ENCODE peak calls at places on chromosomes 13 and 19, in four cellular contexts. B, L, E and H are unnamed samples.

GRCh38 chr19:55189424-55189823 is 9.3 kb upstream of the SYT5 start:
- DNase-seq in B (peak), L (no peak), E (peak), H (no peak)

GRCh38 chr19:23420824-23421223 is 25.6 kb upstream of the ZNF91 start:
- DNase-seq in B (no peak), L (no peak), E (no peak), H (no peak)

GRCh38 chr19:4369888-4370260 is 26.5 kb downstream of the MPND start:
- DNase-seq in B (no peak), L (peak), E (peak), H (no peak)

GRCh38 chr19:13103961-13104847 is 1.5 kb upstream of the LYL1 start:
- DNase-seq in B (peak), L (peak), E (no peak), H (peak)

GRCh38 chr19:13401388-13401787 is 104.9 kb downstream of the CACNA1A start:
- DNase-seq in B (peak), L (peak), E (peak), H (no peak)

GRCh38 chr13:79211377-79211776 is 194.7 kb downstream of the RBM26 start:
- DNase-seq in B (no peak), L (no peak), E (no peak), H (no peak)

GRCh38 chr19:47110521-47111080 is 3.0 kb downstream of the ZC3H4 start:
- DNase-seq in B (no peak), L (peak), E (no peak), H (no peak)

GRCh38 chr19:18429717-18430416 is 8.1 kb downstream of the ISYNA1 start:
- DNase-seq in B (no peak), L (no peak), E (no peak), H (no peak)

GRCh38 chr19:11848594-11849263 is at the start of gene ZNF439:
- DNase-seq in B (no peak), L (peak), E (peak), H (peak)

GRCh38 chr19:16702123-16702522 is 17.5 kb upstream of the NWD1 start:
- DNase-seq in B (no peak), L (peak), E (peak), H (peak)
- TF ChIP-seq RCOR1 in B (no peak), L (no peak), E (no peak), H (no peak)

DNA sequence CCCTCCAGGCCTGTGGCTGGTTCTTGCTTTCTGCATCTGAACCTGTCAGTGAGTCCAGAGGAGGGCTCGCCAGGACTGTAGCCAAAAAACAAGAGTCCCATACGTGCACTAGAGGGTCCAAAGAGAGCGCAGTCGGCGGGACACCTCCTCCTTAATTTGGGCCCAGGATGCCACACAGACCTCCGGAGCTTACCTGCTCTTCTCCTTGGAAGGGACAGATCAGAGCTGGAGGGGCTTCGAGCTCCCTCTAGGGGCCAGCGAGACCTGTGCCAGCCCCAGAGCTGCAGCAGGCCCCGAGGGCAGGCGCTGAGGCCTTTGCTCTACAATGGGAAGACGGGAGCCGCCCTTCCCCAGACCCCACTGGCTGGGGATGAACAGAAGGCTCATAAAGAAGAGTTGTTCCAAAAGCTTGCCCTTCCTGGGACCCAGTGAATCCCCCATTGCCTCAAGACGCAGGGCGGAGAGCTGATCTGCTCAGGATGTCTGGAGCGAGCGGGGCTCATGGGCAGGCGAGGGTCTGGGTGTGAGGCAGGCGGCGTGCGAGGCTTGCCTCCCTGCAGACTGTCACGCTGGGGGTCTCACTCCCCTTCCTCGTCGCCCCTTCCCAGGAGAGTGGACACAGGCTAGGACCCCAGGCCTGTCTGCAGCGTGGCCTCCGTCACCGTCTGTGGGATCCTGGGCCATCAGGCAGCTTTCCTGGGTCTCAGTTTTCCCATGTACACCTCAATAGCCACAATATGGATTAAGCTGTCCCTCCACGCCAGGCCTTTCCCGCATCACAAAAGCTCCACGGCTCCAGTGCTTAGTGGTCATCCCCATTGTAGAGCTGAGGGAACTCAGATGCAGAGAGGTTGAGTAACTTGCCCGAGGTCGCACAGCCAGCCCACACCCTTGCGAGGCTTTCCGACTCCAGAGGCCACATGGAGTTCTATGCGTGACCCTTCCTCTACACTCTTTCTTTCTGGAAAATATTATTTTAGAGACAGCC is 46.9 kb upstream of the VSTM2B start:
- DNase-seq in B (peak), L (peak), E (no peak), H (peak)
- TF ChIP-seq RCOR1 in B (no peak), L (no peak), E (no peak), H (no peak)

GRCh38 chr13:40971321-40971720 is 47.8 kb downstream of the ELF1 start:
- DNase-seq in B (no peak), L (no peak), E (no peak), H (no peak)

GRCh38 chr13:40970803-40971202 is 48.3 kb downstream of the ELF1 start:
- DNase-seq in B (no peak), L (no peak), E (no peak), H (no peak)

GRCh38 chr13:40966298-40966697 is 52.8 kb downstream of the ELF1 start:
- DNase-seq in B (no peak), L (no peak), E (no peak), H (no peak)

GRCh38 chr13:40968416-40969000 is 50.6 kb downstream of the ELF1 start:
- DNase-seq in B (no peak), L (no peak), E (no peak), H (no peak)

GRCh38 chr13:40969169-40969901 is 49.8 kb downstream of the ELF1 start:
- DNase-seq in B (no peak), L (no peak), E (no peak), H (no peak)
- TF ChIP-seq RCOR1 in B (no peak), L (no peak), E (no peak), H (no peak)

DNA sequence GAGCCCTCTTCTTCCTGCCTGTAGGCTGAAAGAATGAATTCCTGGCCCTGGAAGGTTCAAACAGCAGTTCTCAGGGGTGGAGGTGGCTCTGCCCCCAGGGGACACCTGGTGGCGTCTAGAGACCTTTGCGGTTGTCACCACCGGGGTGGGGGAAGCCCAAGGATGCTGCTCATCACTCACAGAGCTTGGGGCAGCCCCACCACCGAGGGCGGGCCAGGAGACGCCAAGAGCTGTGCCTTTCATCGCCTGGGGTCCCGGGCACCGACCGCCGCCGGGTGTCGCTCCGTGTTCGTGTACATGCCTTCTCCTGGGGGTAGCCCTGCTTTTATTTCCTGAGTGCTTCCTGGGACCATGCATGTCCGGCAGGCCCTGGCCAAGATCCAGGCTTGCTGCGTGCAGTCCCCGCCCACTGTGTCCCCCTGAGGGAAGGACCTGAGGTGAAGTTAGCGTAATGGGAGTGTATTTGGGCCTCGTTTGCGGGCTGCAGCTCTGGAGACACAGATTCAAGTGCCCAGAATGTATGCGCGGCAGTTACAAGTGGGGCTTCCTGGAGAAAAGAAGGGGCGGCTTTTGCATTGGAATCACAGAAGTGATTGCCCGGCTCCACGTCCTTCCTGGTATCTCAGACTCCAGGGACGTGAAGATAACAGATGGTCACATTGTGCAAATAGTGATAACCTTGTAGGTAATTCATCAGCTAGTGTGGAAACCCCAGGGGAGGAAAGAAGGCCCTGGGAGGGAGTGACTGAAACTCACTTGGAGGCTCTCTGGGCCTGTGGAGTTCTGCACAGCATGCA is 7.8 kb downstream of the DOT1L start:
- DNase-seq in B (no peak), L (peak), E (peak), H (peak)
- TF ChIP-seq RCOR1 in B (no peak), L (peak), E (no peak), H (no peak)

DNA sequence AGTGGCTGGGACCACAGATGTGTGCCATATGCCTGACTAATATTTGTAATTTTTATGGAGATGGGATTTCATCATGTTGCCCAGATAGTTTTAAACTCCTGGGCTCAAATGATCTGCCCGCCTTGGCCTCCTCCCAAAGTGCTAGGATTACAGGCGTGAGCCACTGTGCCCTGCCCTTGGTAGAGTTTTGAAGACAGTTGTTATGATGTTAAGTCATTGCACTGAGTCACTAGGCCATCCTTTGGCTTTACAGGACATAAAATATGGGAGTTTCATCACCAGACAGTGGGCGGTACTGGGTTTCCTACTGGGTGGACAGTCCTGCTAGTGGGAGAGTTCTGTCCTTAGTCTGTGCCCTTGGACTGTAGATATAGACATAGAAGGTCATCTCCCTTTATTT is 282.6 kb downstream of the ATP8A2 start:
- DNase-seq in B (no peak), L (no peak), E (no peak), H (no peak)
- TF ChIP-seq RCOR1 in B (no peak), L (no peak), E (no peak), H (no peak)

GRCh38 chr13:91346848-91347211 is 657 bp upstream of the MIR17HG start:
- DNase-seq in B (no peak), L (peak), E (no peak), H (peak)

GRCh38 chr13:91347212-91347995 is at the start of gene MIR17HG:
- DNase-seq in B (peak), L (peak), E (peak), H (peak)

GRCh38 chr13:91348906-91349435 is 1.5 kb downstream of the MIR17HG start:
- DNase-seq in B (no peak), L (peak), E (peak), H (peak)

GRCh38 chr13:91349992-91350911 is 2.8 kb downstream of the MIR17HG start:
- DNase-seq in B (no peak), L (peak), E (no peak), H (no peak)

DNA sequence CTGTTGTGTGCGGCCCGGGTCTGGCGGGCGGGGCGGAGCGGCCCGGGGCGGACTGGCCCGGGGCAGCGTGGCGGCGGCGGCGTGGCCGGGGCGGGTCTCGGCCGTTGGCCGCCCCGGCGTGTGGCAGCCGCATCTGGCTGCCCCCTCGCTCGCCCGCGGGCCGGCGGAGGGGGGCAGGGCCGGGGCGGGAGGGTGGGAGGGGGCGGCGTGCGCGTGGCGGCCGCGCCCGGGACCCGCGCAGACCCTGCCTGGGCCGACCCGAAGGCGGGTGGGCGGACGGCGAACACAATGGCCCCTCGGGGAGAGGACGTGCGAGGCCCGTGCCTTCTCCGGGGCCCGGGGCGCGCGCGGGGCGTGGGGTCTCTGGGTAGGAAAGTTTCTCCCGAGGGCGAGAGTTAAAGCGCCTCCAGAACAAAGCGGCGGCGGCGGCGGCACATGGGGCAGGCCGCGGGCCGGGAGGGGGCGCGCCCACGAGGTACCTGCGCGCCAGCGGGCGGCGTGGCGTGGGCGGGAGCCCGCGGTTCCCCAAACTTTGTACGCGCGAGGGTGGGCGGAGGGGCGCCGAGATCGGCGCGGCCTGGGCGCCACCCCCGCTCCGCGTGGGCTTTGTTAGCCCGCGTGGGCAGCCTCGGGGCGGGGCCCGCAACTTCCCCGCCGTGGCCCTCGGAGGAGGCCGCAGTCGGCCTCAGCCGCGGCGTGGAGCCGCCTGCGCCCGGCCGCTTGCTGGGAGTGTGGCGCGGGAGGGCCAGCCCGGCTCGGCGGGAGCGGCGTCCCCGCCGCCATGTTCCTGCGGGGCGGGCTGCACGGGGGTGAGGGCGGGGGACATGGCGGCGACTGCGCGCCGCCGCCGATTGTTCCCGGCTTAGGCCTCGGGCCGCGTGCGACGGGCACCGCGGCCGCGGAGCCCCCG is 764 bp downstream of the MIR17HG start:
- DNase-seq in B (peak), L (peak), E (no peak), H (no peak)
- TF ChIP-seq RCOR1 in B (no peak), L (no peak), E (no peak), H (no peak)

GRCh38 chr13:24700539-24700938 is 20.3 kb downstream of the ATP12A start:
- DNase-seq in B (no peak), L (no peak), E (no peak), H (no peak)
- TF ChIP-seq RCOR1 in B (no peak), L (no peak), E (no peak), H (no peak)

DNA sequence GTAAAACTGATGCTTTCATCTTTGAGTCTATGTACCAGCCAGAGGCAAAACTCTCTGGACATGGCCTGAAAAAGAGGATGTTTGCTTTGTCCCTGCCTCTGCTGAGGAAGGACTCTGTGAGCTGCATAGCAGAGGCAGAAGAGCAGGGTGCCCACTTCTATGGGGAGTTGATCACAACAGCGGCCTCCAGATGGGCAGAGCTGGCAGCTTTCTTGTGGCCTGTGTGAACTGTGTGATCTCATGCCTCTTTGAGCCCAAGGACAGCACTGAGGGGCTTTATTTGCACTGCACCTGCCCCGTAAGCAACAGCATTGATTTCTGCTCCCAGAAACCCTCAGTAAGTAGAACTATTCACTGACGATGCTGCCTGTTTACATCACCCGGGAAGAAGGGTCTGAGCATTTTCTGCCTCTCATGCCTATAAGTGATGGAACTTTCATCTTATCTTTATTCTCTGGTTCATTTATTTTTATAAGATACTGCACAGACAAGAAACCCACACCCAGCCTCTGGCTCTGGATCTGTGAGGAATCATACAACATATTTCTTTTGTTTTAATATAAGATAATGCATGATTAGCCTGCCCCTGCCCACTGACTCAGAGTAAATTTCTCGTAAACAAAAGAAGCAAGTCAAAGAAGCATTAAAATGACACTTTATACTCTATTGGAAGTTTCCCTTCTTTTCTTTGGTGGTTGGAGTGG is 244.2 kb upstream of the SOX21 start:
- DNase-seq in B (no peak), L (no peak), E (no peak), H (no peak)
- TF ChIP-seq RCOR1 in B (no peak), L (no peak), E (no peak), H (no peak)

DNA sequence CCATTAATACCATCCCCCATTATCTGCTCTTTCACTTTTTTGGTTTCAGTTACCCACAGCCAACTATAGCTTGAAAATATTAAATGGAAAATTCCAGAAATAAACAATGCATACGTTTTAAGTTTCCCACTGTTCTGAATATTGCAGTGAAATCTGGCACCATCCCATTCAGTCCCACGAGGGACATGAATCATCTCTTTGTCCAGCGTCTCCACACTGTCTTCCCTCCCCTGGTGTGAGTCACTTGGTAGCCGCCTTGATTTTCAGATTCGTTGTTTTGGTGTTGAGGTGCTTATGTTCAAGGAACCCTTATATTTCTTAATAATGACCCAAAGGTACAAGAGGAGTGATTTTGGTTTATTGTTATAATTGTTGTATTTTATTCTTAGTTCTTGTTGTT is 246.1 kb downstream of the DCT start:
- DNase-seq in B (peak), L (no peak), E (peak), H (no peak)
- TF ChIP-seq RCOR1 in B (no peak), L (no peak), E (no peak), H (no peak)

DNA sequence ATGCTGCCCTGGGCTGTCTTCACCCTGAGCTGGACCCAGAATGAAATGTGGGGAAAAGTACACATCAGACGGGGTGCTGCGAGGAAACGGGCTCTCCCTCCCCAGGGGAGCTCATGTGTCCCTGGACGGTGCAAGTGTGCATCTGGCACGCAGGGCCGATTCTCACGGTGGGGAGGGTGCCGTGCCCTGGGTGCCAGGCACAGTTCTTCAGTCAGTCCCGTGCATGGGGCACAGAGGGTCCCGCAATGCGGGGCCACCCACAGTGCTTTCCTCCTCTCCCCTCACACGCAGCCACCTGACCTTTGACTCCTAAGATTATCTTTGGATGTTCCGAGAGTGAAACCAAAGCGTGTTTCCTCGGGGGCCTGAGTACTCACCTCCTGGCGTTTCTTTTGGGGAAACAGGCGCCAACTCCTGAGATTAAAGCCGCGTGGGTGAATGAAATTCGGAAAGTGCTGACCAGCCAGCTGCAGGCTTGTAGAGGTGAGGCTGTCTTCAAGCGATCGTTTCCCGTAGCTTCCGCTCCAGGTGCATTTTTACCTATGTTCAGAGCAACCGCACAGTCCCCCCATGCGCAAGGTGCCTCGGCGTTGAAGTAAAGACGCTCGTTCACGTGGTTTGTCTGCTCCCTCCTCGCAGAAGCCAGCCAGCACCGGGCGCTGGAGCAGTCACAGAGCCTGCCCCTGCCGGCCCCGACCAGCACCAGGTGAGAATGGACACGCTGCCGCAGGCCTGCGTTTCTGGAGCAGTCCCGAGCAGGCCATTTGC is 17.5 kb upstream of the F7 start:
- DNase-seq in B (no peak), L (no peak), E (no peak), H (no peak)
- TF ChIP-seq RCOR1 in B (no peak), L (no peak), E (no peak), H (no peak)